ENCODE peak calls at places on chromosomes 7 and 10, in ten cellular contexts. One of them, this sample, is unnamed.

GRCh38 chr10:11787374-11787773 is 35.8 kb upstream of the PROSER2 start:
- DNase-seq in ELF-1: no peak
- DNase-seq in mesenchymal stem cell: no peak
- DNase-seq in EL: no peak
- DNase-seq in KG1: no peak
- DNase-seq in M059J: no peak
- DNase-seq in IMR-90: no peak
- DNase-seq in activated CD8-positive, alpha-beta memory T cell treated with anti-CD3 and anti-CD28 coated beads, Interleukin-2, amount 50 U/mL, for 48 hours: no peak
- DNase-seq in stimulated activated CD4-positive, alpha-beta T cell treated with anti-CD3 and anti-CD28 coated beads, TNF-alpha, amount 100 ng/mL, for 48 hours: no peak
- DNase-seq in activated CD4-positive, CD25-positive, alpha-beta regulatory T cell: no peak
- DNase-seq in this sample: no peak

GRCh38 chr10:3935141-3935540 is 150.1 kb upstream of the KLF6 start:
- DNase-seq in KG1: no peak
- DNase-seq in ELF-1: no peak
- DNase-seq in M059J: no peak
- DNase-seq in activated CD8-positive, alpha-beta memory T cell treated with anti-CD3 and anti-CD28 coated beads, Interleukin-2, amount 50 U/mL, for 48 hours: peak
- DNase-seq in activated CD4-positive, CD25-positive, alpha-beta regulatory T cell: peak
- DNase-seq in mesenchymal stem cell: no peak
- DNase-seq in stimulated activated CD4-positive, alpha-beta T cell treated with anti-CD3 and anti-CD28 coated beads, TNF-alpha, amount 100 ng/mL, for 48 hours: peak
- DNase-seq in IMR-90: peak
- DNase-seq in EL: peak
- DNase-seq in this sample: no peak

GRCh38 chr10:10975647-10976046 is 42.0 kb upstream of the CELF2 start:
- DNase-seq in IMR-90: no peak
- DNase-seq in activated CD4-positive, CD25-positive, alpha-beta regulatory T cell: no peak
- DNase-seq in stimulated activated CD4-positive, alpha-beta T cell treated with anti-CD3 and anti-CD28 coated beads, TNF-alpha, amount 100 ng/mL, for 48 hours: no peak
- DNase-seq in EL: no peak
- DNase-seq in ELF-1: no peak
- DNase-seq in mesenchymal stem cell: no peak
- DNase-seq in M059J: no peak
- DNase-seq in KG1: no peak
- DNase-seq in activated CD8-positive, alpha-beta memory T cell treated with anti-CD3 and anti-CD28 coated beads, Interleukin-2, amount 50 U/mL, for 48 hours: no peak
- DNase-seq in this sample: no peak

GRCh38 chr10:14244147-14244546 is 86.6 kb downstream of the FRMD4A start:
- DNase-seq in IMR-90: peak
- DNase-seq in activated CD4-positive, CD25-positive, alpha-beta regulatory T cell: no peak
- DNase-seq in M059J: peak
- DNase-seq in activated CD8-positive, alpha-beta memory T cell treated with anti-CD3 and anti-CD28 coated beads, Interleukin-2, amount 50 U/mL, for 48 hours: no peak
- DNase-seq in EL: peak
- DNase-seq in mesenchymal stem cell: no peak
- DNase-seq in KG1: no peak
- DNase-seq in stimulated activated CD4-positive, alpha-beta T cell treated with anti-CD3 and anti-CD28 coated beads, TNF-alpha, amount 100 ng/mL, for 48 hours: no peak
- DNase-seq in ELF-1: peak
- DNase-seq in this sample: no peak

GRCh38 chr10:116561026-116561425 is 15.3 kb downstream of the PNLIP start:
- DNase-seq in mesenchymal stem cell: no peak
- DNase-seq in KG1: no peak
- DNase-seq in activated CD4-positive, CD25-positive, alpha-beta regulatory T cell: no peak
- DNase-seq in EL: no peak
- DNase-seq in ELF-1: no peak
- DNase-seq in stimulated activated CD4-positive, alpha-beta T cell treated with anti-CD3 and anti-CD28 coated beads, TNF-alpha, amount 100 ng/mL, for 48 hours: no peak
- DNase-seq in M059J: no peak
- DNase-seq in activated CD8-positive, alpha-beta memory T cell treated with anti-CD3 and anti-CD28 coated beads, Interleukin-2, amount 50 U/mL, for 48 hours: no peak
- DNase-seq in IMR-90: no peak
- DNase-seq in this sample: no peak

GRCh38 chr10:18918545-18918944 is 130.1 kb upstream of the MALRD1 start:
- DNase-seq in ELF-1: no peak
- DNase-seq in EL: peak
- DNase-seq in stimulated activated CD4-positive, alpha-beta T cell treated with anti-CD3 and anti-CD28 coated beads, TNF-alpha, amount 100 ng/mL, for 48 hours: no peak
- DNase-seq in M059J: peak
- DNase-seq in activated CD4-positive, CD25-positive, alpha-beta regulatory T cell: no peak
- DNase-seq in mesenchymal stem cell: no peak
- DNase-seq in activated CD8-positive, alpha-beta memory T cell treated with anti-CD3 and anti-CD28 coated beads, Interleukin-2, amount 50 U/mL, for 48 hours: no peak
- DNase-seq in IMR-90: peak
- DNase-seq in KG1: no peak
- DNase-seq in this sample: no peak

GRCh38 chr10:86654411-86655172 is at the start of gene OPN4:
- DNase-seq in stimulated activated CD4-positive, alpha-beta T cell treated with anti-CD3 and anti-CD28 coated beads, TNF-alpha, amount 100 ng/mL, for 48 hours: no peak
- DNase-seq in IMR-90: peak
- DNase-seq in activated CD8-positive, alpha-beta memory T cell treated with anti-CD3 and anti-CD28 coated beads, Interleukin-2, amount 50 U/mL, for 48 hours: no peak
- DNase-seq in EL: peak
- DNase-seq in activated CD4-positive, CD25-positive, alpha-beta regulatory T cell: no peak
- DNase-seq in M059J: peak
- DNase-seq in KG1: no peak
- DNase-seq in mesenchymal stem cell: peak
- DNase-seq in ELF-1: no peak
- DNase-seq in this sample: no peak

GRCh38 chr7:22726849-22727792 is at the start of gene IL6:
- DNase-seq in activated CD8-positive, alpha-beta memory T cell treated with anti-CD3 and anti-CD28 coated beads, Interleukin-2, amount 50 U/mL, for 48 hours: no peak
- DNase-seq in M059J: peak
- DNase-seq in IMR-90: peak
- DNase-seq in activated CD4-positive, CD25-positive, alpha-beta regulatory T cell: no peak
- DNase-seq in EL: peak
- DNase-seq in stimulated activated CD4-positive, alpha-beta T cell treated with anti-CD3 and anti-CD28 coated beads, TNF-alpha, amount 100 ng/mL, for 48 hours: no peak
- DNase-seq in ELF-1: peak
- DNase-seq in mesenchymal stem cell: peak
- DNase-seq in KG1: no peak
- DNase-seq in this sample: no peak

GRCh38 chr7:81175291-81175942 is 256.6 kb upstream of the SEMA3C start:
- DNase-seq in EL: no peak
- DNase-seq in IMR-90: no peak
- DNase-seq in KG1: no peak
- DNase-seq in activated CD4-positive, CD25-positive, alpha-beta regulatory T cell: no peak
- DNase-seq in M059J: no peak
- DNase-seq in ELF-1: peak
- DNase-seq in mesenchymal stem cell: no peak
- DNase-seq in activated CD8-positive, alpha-beta memory T cell treated with anti-CD3 and anti-CD28 coated beads, Interleukin-2, amount 50 U/mL, for 48 hours: no peak
- DNase-seq in stimulated activated CD4-positive, alpha-beta T cell treated with anti-CD3 and anti-CD28 coated beads, TNF-alpha, amount 100 ng/mL, for 48 hours: no peak
- DNase-seq in this sample: no peak

GRCh38 chr7:157076466-157076865 is 62.3 kb upstream of the UBE3C start:
- DNase-seq in stimulated activated CD4-positive, alpha-beta T cell treated with anti-CD3 and anti-CD28 coated beads, TNF-alpha, amount 100 ng/mL, for 48 hours: no peak
- DNase-seq in KG1: no peak
- DNase-seq in EL: no peak
- DNase-seq in activated CD4-positive, CD25-positive, alpha-beta regulatory T cell: no peak
- DNase-seq in mesenchymal stem cell: no peak
- DNase-seq in activated CD8-positive, alpha-beta memory T cell treated with anti-CD3 and anti-CD28 coated beads, Interleukin-2, amount 50 U/mL, for 48 hours: peak
- DNase-seq in IMR-90: no peak
- DNase-seq in ELF-1: no peak
- DNase-seq in M059J: no peak
- DNase-seq in this sample: no peak

GRCh38 chr10:75294031-75294437 is 58.3 kb upstream of the COMTD1 start:
- DNase-seq in EL: peak
- DNase-seq in ELF-1: peak
- DNase-seq in stimulated activated CD4-positive, alpha-beta T cell treated with anti-CD3 and anti-CD28 coated beads, TNF-alpha, amount 100 ng/mL, for 48 hours: no peak
- DNase-seq in IMR-90: no peak
- DNase-seq in activated CD4-positive, CD25-positive, alpha-beta regulatory T cell: no peak
- DNase-seq in activated CD8-positive, alpha-beta memory T cell treated with anti-CD3 and anti-CD28 coated beads, Interleukin-2, amount 50 U/mL, for 48 hours: no peak
- DNase-seq in mesenchymal stem cell: peak
- DNase-seq in KG1: no peak
- DNase-seq in M059J: peak
- DNase-seq in this sample: no peak

GRCh38 chr10:44702531-44702930 is 208.6 kb upstream of the TMEM72 start:
- DNase-seq in IMR-90: no peak
- DNase-seq in EL: no peak
- DNase-seq in ELF-1: no peak
- DNase-seq in activated CD8-positive, alpha-beta memory T cell treated with anti-CD3 and anti-CD28 coated beads, Interleukin-2, amount 50 U/mL, for 48 hours: no peak
- DNase-seq in stimulated activated CD4-positive, alpha-beta T cell treated with anti-CD3 and anti-CD28 coated beads, TNF-alpha, amount 100 ng/mL, for 48 hours: no peak
- DNase-seq in M059J: peak
- DNase-seq in KG1: no peak
- DNase-seq in mesenchymal stem cell: no peak
- DNase-seq in activated CD4-positive, CD25-positive, alpha-beta regulatory T cell: no peak
- DNase-seq in this sample: no peak

GRCh38 chr7:84237533-84238173 is 43.1 kb upstream of the SEMA3A start:
- DNase-seq in stimulated activated CD4-positive, alpha-beta T cell treated with anti-CD3 and anti-CD28 coated beads, TNF-alpha, amount 100 ng/mL, for 48 hours: no peak
- DNase-seq in mesenchymal stem cell: peak
- DNase-seq in activated CD4-positive, CD25-positive, alpha-beta regulatory T cell: no peak
- DNase-seq in activated CD8-positive, alpha-beta memory T cell treated with anti-CD3 and anti-CD28 coated beads, Interleukin-2, amount 50 U/mL, for 48 hours: no peak
- DNase-seq in ELF-1: no peak
- DNase-seq in EL: peak
- DNase-seq in KG1: no peak
- DNase-seq in IMR-90: peak
- DNase-seq in M059J: peak
- DNase-seq in this sample: no peak

GRCh38 chr7:112876877-112877276 is 86.7 kb upstream of the TMEM168 start:
- DNase-seq in KG1: no peak
- DNase-seq in M059J: no peak
- DNase-seq in stimulated activated CD4-positive, alpha-beta T cell treated with anti-CD3 and anti-CD28 coated beads, TNF-alpha, amount 100 ng/mL, for 48 hours: no peak
- DNase-seq in IMR-90: peak
- DNase-seq in EL: no peak
- DNase-seq in activated CD4-positive, CD25-positive, alpha-beta regulatory T cell: no peak
- DNase-seq in activated CD8-positive, alpha-beta memory T cell treated with anti-CD3 and anti-CD28 coated beads, Interleukin-2, amount 50 U/mL, for 48 hours: no peak
- DNase-seq in mesenchymal stem cell: peak
- DNase-seq in ELF-1: no peak
- DNase-seq in this sample: no peak

GRCh38 chr7:12731775-12732174 is 44.3 kb downstream of the ARL4A start:
- DNase-seq in mesenchymal stem cell: no peak
- DNase-seq in ELF-1: no peak
- DNase-seq in stimulated activated CD4-positive, alpha-beta T cell treated with anti-CD3 and anti-CD28 coated beads, TNF-alpha, amount 100 ng/mL, for 48 hours: no peak
- DNase-seq in activated CD8-positive, alpha-beta memory T cell treated with anti-CD3 and anti-CD28 coated beads, Interleukin-2, amount 50 U/mL, for 48 hours: no peak
- DNase-seq in KG1: no peak
- DNase-seq in IMR-90: no peak
- DNase-seq in M059J: no peak
- DNase-seq in EL: no peak
- DNase-seq in activated CD4-positive, CD25-positive, alpha-beta regulatory T cell: no peak
- DNase-seq in this sample: no peak

GRCh38 chr10:110324805-110325280 is 20.1 kb upstream of the SMNDC1 start:
- DNase-seq in stimulated activated CD4-positive, alpha-beta T cell treated with anti-CD3 and anti-CD28 coated beads, TNF-alpha, amount 100 ng/mL, for 48 hours: no peak
- DNase-seq in activated CD4-positive, CD25-positive, alpha-beta regulatory T cell: no peak
- DNase-seq in KG1: no peak
- DNase-seq in M059J: no peak
- DNase-seq in activated CD8-positive, alpha-beta memory T cell treated with anti-CD3 and anti-CD28 coated beads, Interleukin-2, amount 50 U/mL, for 48 hours: no peak
- DNase-seq in ELF-1: no peak
- DNase-seq in EL: no peak
- DNase-seq in IMR-90: peak
- DNase-seq in mesenchymal stem cell: peak
- DNase-seq in this sample: no peak

GRCh38 chr10:116470768-116471415 is 43.2 kb downstream of the PNLIPRP3 start:
- DNase-seq in IMR-90: no peak
- DNase-seq in activated CD4-positive, CD25-positive, alpha-beta regulatory T cell: no peak
- DNase-seq in M059J: peak
- DNase-seq in mesenchymal stem cell: no peak
- DNase-seq in ELF-1: peak
- DNase-seq in stimulated activated CD4-positive, alpha-beta T cell treated with anti-CD3 and anti-CD28 coated beads, TNF-alpha, amount 100 ng/mL, for 48 hours: no peak
- DNase-seq in KG1: no peak
- DNase-seq in activated CD8-positive, alpha-beta memory T cell treated with anti-CD3 and anti-CD28 coated beads, Interleukin-2, amount 50 U/mL, for 48 hours: no peak
- DNase-seq in EL: peak
- DNase-seq in this sample: no peak

GRCh38 chr10:2968401-2968800 is 98.9 kb upstream of the PFKP start:
- DNase-seq in M059J: peak
- DNase-seq in stimulated activated CD4-positive, alpha-beta T cell treated with anti-CD3 and anti-CD28 coated beads, TNF-alpha, amount 100 ng/mL, for 48 hours: no peak
- DNase-seq in activated CD8-positive, alpha-beta memory T cell treated with anti-CD3 and anti-CD28 coated beads, Interleukin-2, amount 50 U/mL, for 48 hours: no peak
- DNase-seq in IMR-90: peak
- DNase-seq in activated CD4-positive, CD25-positive, alpha-beta regulatory T cell: no peak
- DNase-seq in mesenchymal stem cell: peak
- DNase-seq in ELF-1: no peak
- DNase-seq in EL: peak
- DNase-seq in KG1: no peak
- DNase-seq in this sample: no peak

GRCh38 chr7:43594020-43594419 is 11.1 kb downstream of the STK17A start:
- DNase-seq in EL: no peak
- DNase-seq in activated CD4-positive, CD25-positive, alpha-beta regulatory T cell: no peak
- DNase-seq in M059J: no peak
- DNase-seq in KG1: no peak
- DNase-seq in mesenchymal stem cell: no peak
- DNase-seq in ELF-1: no peak
- DNase-seq in activated CD8-positive, alpha-beta memory T cell treated with anti-CD3 and anti-CD28 coated beads, Interleukin-2, amount 50 U/mL, for 48 hours: no peak
- DNase-seq in stimulated activated CD4-positive, alpha-beta T cell treated with anti-CD3 and anti-CD28 coated beads, TNF-alpha, amount 100 ng/mL, for 48 hours: no peak
- DNase-seq in IMR-90: no peak
- DNase-seq in this sample: no peak

GRCh38 chr7:48097511-48098231 is 8.6 kb downstream of the UPP1 start:
- DNase-seq in mesenchymal stem cell: no peak
- DNase-seq in IMR-90: no peak
- DNase-seq in ELF-1: no peak
- DNase-seq in EL: no peak
- DNase-seq in activated CD8-positive, alpha-beta memory T cell treated with anti-CD3 and anti-CD28 coated beads, Interleukin-2, amount 50 U/mL, for 48 hours: no peak
- DNase-seq in stimulated activated CD4-positive, alpha-beta T cell treated with anti-CD3 and anti-CD28 coated beads, TNF-alpha, amount 100 ng/mL, for 48 hours: no peak
- DNase-seq in M059J: no peak
- DNase-seq in KG1: peak
- DNase-seq in activated CD4-positive, CD25-positive, alpha-beta regulatory T cell: no peak
- DNase-seq in this sample: no peak

GRCh38 chr10:85888004-85888403 is 478.6 kb downstream of the GRID1 start:
- DNase-seq in ELF-1: no peak
- DNase-seq in mesenchymal stem cell: no peak
- DNase-seq in KG1: no peak
- DNase-seq in M059J: no peak
- DNase-seq in IMR-90: no peak
- DNase-seq in stimulated activated CD4-positive, alpha-beta T cell treated with anti-CD3 and anti-CD28 coated beads, TNF-alpha, amount 100 ng/mL, for 48 hours: no peak
- DNase-seq in EL: no peak
- DNase-seq in activated CD8-positive, alpha-beta memory T cell treated with anti-CD3 and anti-CD28 coated beads, Interleukin-2, amount 50 U/mL, for 48 hours: no peak
- DNase-seq in activated CD4-positive, CD25-positive, alpha-beta regulatory T cell: no peak
- DNase-seq in this sample: no peak

GRCh38 chr10:105718207-105718995 is 1077.3 kb downstream of the SORCS3 start:
- DNase-seq in mesenchymal stem cell: no peak
- DNase-seq in M059J: no peak
- DNase-seq in activated CD4-positive, CD25-positive, alpha-beta regulatory T cell: no peak
- DNase-seq in ELF-1: no peak
- DNase-seq in activated CD8-positive, alpha-beta memory T cell treated with anti-CD3 and anti-CD28 coated beads, Interleukin-2, amount 50 U/mL, for 48 hours: no peak
- DNase-seq in KG1: no peak
- DNase-seq in stimulated activated CD4-positive, alpha-beta T cell treated with anti-CD3 and anti-CD28 coated beads, TNF-alpha, amount 100 ng/mL, for 48 hours: no peak
- DNase-seq in EL: no peak
- DNase-seq in IMR-90: no peak
- DNase-seq in this sample: no peak

GRCh38 chr7:108454674-108455523 is 1.3 kb downstream of the NRCAM start:
- DNase-seq in EL: peak
- DNase-seq in activated CD4-positive, CD25-positive, alpha-beta regulatory T cell: no peak
- DNase-seq in mesenchymal stem cell: peak
- DNase-seq in stimulated activated CD4-positive, alpha-beta T cell treated with anti-CD3 and anti-CD28 coated beads, TNF-alpha, amount 100 ng/mL, for 48 hours: no peak
- DNase-seq in ELF-1: peak
- DNase-seq in KG1: no peak
- DNase-seq in M059J: peak
- DNase-seq in IMR-90: no peak
- DNase-seq in activated CD8-positive, alpha-beta memory T cell treated with anti-CD3 and anti-CD28 coated beads, Interleukin-2, amount 50 U/mL, for 48 hours: peak
- DNase-seq in this sample: peak

GRCh38 chr7:887488-887820 is 11.1 kb downstream of the GET4 start:
- DNase-seq in activated CD4-positive, CD25-positive, alpha-beta regulatory T cell: no peak
- DNase-seq in IMR-90: no peak
- DNase-seq in mesenchymal stem cell: no peak
- DNase-seq in KG1: no peak
- DNase-seq in activated CD8-positive, alpha-beta memory T cell treated with anti-CD3 and anti-CD28 coated beads, Interleukin-2, amount 50 U/mL, for 48 hours: no peak
- DNase-seq in stimulated activated CD4-positive, alpha-beta T cell treated with anti-CD3 and anti-CD28 coated beads, TNF-alpha, amount 100 ng/mL, for 48 hours: no peak
- DNase-seq in M059J: no peak
- DNase-seq in ELF-1: no peak
- DNase-seq in EL: no peak
- DNase-seq in this sample: no peak

GRCh38 chr7:32680259-32681173 is 185.2 kb downstream of the AVL9 start:
- DNase-seq in activated CD8-positive, alpha-beta memory T cell treated with anti-CD3 and anti-CD28 coated beads, Interleukin-2, amount 50 U/mL, for 48 hours: no peak
- DNase-seq in stimulated activated CD4-positive, alpha-beta T cell treated with anti-CD3 and anti-CD28 coated beads, TNF-alpha, amount 100 ng/mL, for 48 hours: no peak
- DNase-seq in activated CD4-positive, CD25-positive, alpha-beta regulatory T cell: no peak
- DNase-seq in KG1: no peak
- DNase-seq in EL: peak
- DNase-seq in IMR-90: peak
- DNase-seq in M059J: peak
- DNase-seq in mesenchymal stem cell: peak
- DNase-seq in ELF-1: peak
- DNase-seq in this sample: no peak

GRCh38 chr10:361203-362135 is 226.2 kb downstream of the ZMYND11 start:
- DNase-seq in activated CD8-positive, alpha-beta memory T cell treated with anti-CD3 and anti-CD28 coated beads, Interleukin-2, amount 50 U/mL, for 48 hours: no peak
- DNase-seq in M059J: no peak
- DNase-seq in stimulated activated CD4-positive, alpha-beta T cell treated with anti-CD3 and anti-CD28 coated beads, TNF-alpha, amount 100 ng/mL, for 48 hours: no peak
- DNase-seq in mesenchymal stem cell: peak
- DNase-seq in activated CD4-positive, CD25-positive, alpha-beta regulatory T cell: no peak
- DNase-seq in IMR-90: no peak
- DNase-seq in ELF-1: peak
- DNase-seq in EL: no peak
- DNase-seq in KG1: no peak
- DNase-seq in this sample: no peak

GRCh38 chr10:124701435-124701834 is 42.7 kb downstream of the FAM53B start:
- DNase-seq in mesenchymal stem cell: peak
- DNase-seq in ELF-1: no peak
- DNase-seq in IMR-90: peak
- DNase-seq in EL: no peak
- DNase-seq in activated CD4-positive, CD25-positive, alpha-beta regulatory T cell: no peak
- DNase-seq in M059J: no peak
- DNase-seq in stimulated activated CD4-positive, alpha-beta T cell treated with anti-CD3 and anti-CD28 coated beads, TNF-alpha, amount 100 ng/mL, for 48 hours: no peak
- DNase-seq in KG1: no peak
- DNase-seq in activated CD8-positive, alpha-beta memory T cell treated with anti-CD3 and anti-CD28 coated beads, Interleukin-2, amount 50 U/mL, for 48 hours: no peak
- DNase-seq in this sample: peak

GRCh38 chr10:29849886-29850285 is 209.5 kb downstream of the JCAD start:
- DNase-seq in M059J: no peak
- DNase-seq in IMR-90: peak
- DNase-seq in mesenchymal stem cell: no peak
- DNase-seq in ELF-1: no peak
- DNase-seq in activated CD8-positive, alpha-beta memory T cell treated with anti-CD3 and anti-CD28 coated beads, Interleukin-2, amount 50 U/mL, for 48 hours: no peak
- DNase-seq in activated CD4-positive, CD25-positive, alpha-beta regulatory T cell: no peak
- DNase-seq in EL: no peak
- DNase-seq in stimulated activated CD4-positive, alpha-beta T cell treated with anti-CD3 and anti-CD28 coated beads, TNF-alpha, amount 100 ng/mL, for 48 hours: no peak
- DNase-seq in KG1: no peak
- DNase-seq in this sample: no peak

This sample was measured in anterior cingulate cortex.